ENCODE peak calls at places on chromosomes 1 and 21, in eight cellular contexts. Z is NCI-H69; N is stimulated activated CD8-positive, alpha-beta memory T cell treated with anti-CD3 and anti-CD28 coated beads, Interleukin-7, amount 100 ng/mL, for 4 hours; S is skeletal muscle cell; O is cardiac fibroblast; E is renal cortical epithelial cell; H is activated CD8-positive, alpha-beta memory T cell treated with anti-CD3 and anti-CD28 coated beads for 24 hours; M is CMK. X is an unnamed sample.
A peak's percentile ranks its signal among the peaks of the same experiment; 100 is the strongest.

GRCh38 chr1:36934061-36934460 is 100.3 kb downstream of the GRIK3 start:
- DNase-seq in M (no peak), E (no peak), S (no peak), Z (peak; percentile 70), O (no peak), N (no peak), H (no peak), X (no peak)

GRCh38 chr1:234775477-234776246 is 165.7 kb upstream of the IRF2BP2 start:
- DNase-seq in E (no peak), M (no peak), Z (no peak), H (peak; percentile 56), S (no peak), O (no peak), N (no peak), X (no peak)

GRCh38 chr21:42321231-42321630 is 6.0 kb upstream of the TFF3 start:
- DNase-seq in Z (no peak), S (no peak), M (no peak), N (no peak), H (peak; percentile 45), O (no peak), E (no peak), X (no peak)

GRCh38 chr1:55164906-55165305 is 50.3 kb downstream of the USP24 start:
- DNase-seq in Z (no peak), E (no peak), O (no peak), S (no peak), H (no peak), M (no peak), N (no peak), X (no peak)

GRCh38 chr1:12179111-12179519 is 12.3 kb downstream of the TNFRSF1B start:
- DNase-seq in N (peak; percentile 84), H (peak; percentile 88), S (peak; percentile 53), O (peak; percentile 63), M (no peak), E (peak; percentile 29), Z (no peak), X (no peak)

GRCh38 chr1:5810131-5810530 is 182.1 kb downstream of the NPHP4 start:
- DNase-seq in S (no peak), O (no peak), M (no peak), N (no peak), H (no peak), E (no peak), Z (no peak), X (no peak)

GRCh38 chr1:24018611-24019580 is 38.8 kb upstream of the SRSF10 start:
- DNase-seq in M (no peak), E (peak; percentile 99), N (no peak), H (no peak), Z (no peak), O (peak; percentile 100), S (peak; percentile 99), X (peak; percentile 99)

GRCh38 chr1:38138498-38139233 is 92.1 kb upstream of the POU3F1 start:
- DNase-seq in O (peak; percentile 95), E (peak; percentile 97), S (peak; percentile 94), Z (peak; percentile 25), M (no peak), H (no peak), N (no peak), X (peak; percentile 94)

GRCh38 chr1:10045480-10046355 is 13.0 kb downstream of the UBE4B start:
- DNase-seq in S (no peak), E (no peak), Z (peak; percentile 44), O (peak; percentile 62), H (no peak), M (no peak), N (no peak), X (no peak)

GRCh38 chr1:121483961-121484424 is 299.2 kb downstream of the SRGAP2C start:
- DNase-seq in S (peak; percentile 81), Z (no peak), E (peak; percentile 91), N (no peak), O (peak; percentile 79), H (no peak), M (no peak), X (peak; percentile 44)

GRCh38 chr1:116820362-116820761 is 66.1 kb downstream of the CD2 start:
- DNase-seq in E (peak; percentile 99), Z (peak; percentile 90), N (no peak), M (no peak), H (no peak), O (peak; percentile 99), S (peak; percentile 98), X (peak; percentile 91)